ENCODE peak calls at places on chromosomes 6 and 20, in seven cellular contexts. One of them, this sample, is unnamed.

GRCh38 chr6:118523216-118523615 is 24.9 kb upstream of the PLN start:
- DNase-seq in transverse colon: no peak
- DNase-seq in omental fat pad: no peak
- DNase-seq in osteocyte: no peak
- DNase-seq in mucosa of descending colon: no peak
- DNase-seq in AG09309: no peak
- DNase-seq in nephron progenitor cell: no peak
- DNase-seq in this sample: no peak

GRCh38 chr6:84763397-84764331 is 734 bp downstream of the TBX18 start:
- DNase-seq in transverse colon: no peak
- DNase-seq in mucosa of descending colon: peak; percentile 34
- DNase-seq in osteocyte: no peak
- DNase-seq in AG09309: peak; percentile 87
- DNase-seq in omental fat pad: no peak
- DNase-seq in nephron progenitor cell: peak; percentile 62
- DNase-seq in this sample: no peak

GRCh38 chr20:25053207-25054132 is 4.5 kb downstream of the ACSS1 start:
- DNase-seq in omental fat pad: no peak
- DNase-seq in nephron progenitor cell: no peak
- DNase-seq in mucosa of descending colon: peak; percentile 23
- DNase-seq in osteocyte: no peak
- DNase-seq in AG09309: no peak
- DNase-seq in transverse colon: peak; percentile 22
- DNase-seq in this sample: no peak

GRCh38 chr6:38213275-38213674 is 393.7 kb downstream of the ZFAND3 start:
- DNase-seq in AG09309: no peak
- DNase-seq in osteocyte: no peak
- DNase-seq in nephron progenitor cell: no peak
- DNase-seq in transverse colon: peak; percentile 42
- DNase-seq in omental fat pad: no peak
- DNase-seq in mucosa of descending colon: no peak
- DNase-seq in this sample: no peak

GRCh38 chr6:72911463-72912153 is 289.7 kb downstream of the KCNQ5 start:
- DNase-seq in mucosa of descending colon: no peak
- DNase-seq in transverse colon: no peak
- DNase-seq in AG09309: peak; percentile 18
- DNase-seq in omental fat pad: no peak
- DNase-seq in nephron progenitor cell: no peak
- DNase-seq in osteocyte: no peak
- DNase-seq in this sample: no peak

GRCh38 chr20:21615617-21616080 is 89.8 kb upstream of the PAX1 start:
- DNase-seq in mucosa of descending colon: peak; percentile 59
- DNase-seq in transverse colon: peak; percentile 39
- DNase-seq in osteocyte: no peak
- DNase-seq in AG09309: peak; percentile 16
- DNase-seq in omental fat pad: no peak
- DNase-seq in nephron progenitor cell: peak; percentile 78
- DNase-seq in this sample: peak; percentile 66

GRCh38 chr20:33658510-33658909 is 3.6 kb upstream of the C20orf144 start:
- DNase-seq in transverse colon: no peak
- DNase-seq in AG09309: no peak
- DNase-seq in mucosa of descending colon: peak; percentile 23
- DNase-seq in nephron progenitor cell: no peak
- DNase-seq in osteocyte: no peak
- DNase-seq in omental fat pad: no peak
- DNase-seq in this sample: no peak

GRCh38 chr6:5335020-5335419 is 73.7 kb downstream of the FARS2 start:
- DNase-seq in AG09309: no peak
- DNase-seq in transverse colon: no peak
- DNase-seq in mucosa of descending colon: no peak
- DNase-seq in omental fat pad: no peak
- DNase-seq in osteocyte: no peak
- DNase-seq in nephron progenitor cell: no peak
- DNase-seq in this sample: no peak

DNA sequence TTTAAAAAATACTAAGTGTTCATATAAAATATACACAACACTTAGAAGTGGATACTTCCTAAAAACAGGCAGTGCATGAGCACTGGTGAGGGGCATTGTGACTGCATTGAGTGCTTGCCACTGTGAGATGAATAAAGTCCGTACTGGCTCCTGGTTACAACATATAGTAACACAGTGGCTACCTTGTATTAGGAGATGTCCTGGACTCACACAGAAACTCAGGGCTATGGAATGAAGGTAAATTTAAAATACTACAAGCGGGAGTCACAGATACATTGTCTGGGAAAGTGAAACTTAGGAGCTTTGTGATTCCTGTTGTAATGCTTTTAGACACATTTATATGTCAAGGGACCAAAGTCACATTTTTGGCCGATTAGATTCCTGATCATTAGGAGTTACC is 36.5 kb upstream of the HLA-G start:
- DNase-seq in omental fat pad: no peak
- DNase-seq in transverse colon: no peak
- DNase-seq in mucosa of descending colon: no peak
- DNase-seq in nephron progenitor cell: no peak
- DNase-seq in osteocyte: no peak
- DNase-seq in AG09309: no peak
- DNase-seq in this sample: no peak
- TF ChIP-seq CTCF in omental fat pad: no peak
- TF ChIP-seq CTCF in transverse colon: no peak
- TF ChIP-seq CTCF in mucosa of descending colon: no peak
- TF ChIP-seq CTCF in nephron progenitor cell: no peak
- TF ChIP-seq CTCF in osteocyte: no peak
- TF ChIP-seq CTCF in AG09309: no peak
- TF ChIP-seq CTCF in this sample: no peak

GRCh38 chr6:40587240-40588069 is at the start of gene LRFN2:
- DNase-seq in transverse colon: peak; percentile 76
- DNase-seq in nephron progenitor cell: peak; percentile 92
- DNase-seq in AG09309: peak; percentile 8
- DNase-seq in omental fat pad: no peak
- DNase-seq in mucosa of descending colon: peak; percentile 90
- DNase-seq in osteocyte: peak; percentile 94
- DNase-seq in this sample: peak; percentile 84
- TF ChIP-seq CTCF in transverse colon: peak; percentile 45
- TF ChIP-seq CTCF in nephron progenitor cell: peak; percentile 58
- TF ChIP-seq CTCF in AG09309: peak; percentile 41
- TF ChIP-seq CTCF in omental fat pad: no peak
- TF ChIP-seq CTCF in mucosa of descending colon: peak; percentile 50
- TF ChIP-seq CTCF in osteocyte: peak; percentile 64
- TF ChIP-seq CTCF in this sample: peak; percentile 64

DNA sequence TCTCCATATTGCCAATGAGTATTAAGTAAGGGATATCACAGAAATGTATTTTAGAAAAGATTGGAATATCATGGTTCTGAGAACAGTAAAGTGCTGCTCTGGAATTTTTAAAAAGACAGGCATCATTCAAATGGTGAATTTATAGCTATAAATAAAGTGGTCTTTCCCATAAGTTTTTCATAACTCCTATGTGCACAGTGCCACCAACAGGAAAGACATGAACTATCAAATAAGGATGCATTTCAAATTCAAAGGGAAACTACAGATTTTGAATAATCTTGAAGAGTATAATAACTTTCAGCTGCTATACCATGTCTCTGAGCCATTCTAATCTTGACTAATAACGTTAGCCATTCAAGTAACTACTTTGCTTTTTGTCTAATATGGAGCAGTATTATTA is 456.8 kb upstream of the GJE1 start:
- DNase-seq in osteocyte: no peak
- DNase-seq in AG09309: no peak
- DNase-seq in transverse colon: no peak
- DNase-seq in mucosa of descending colon: no peak
- DNase-seq in omental fat pad: no peak
- DNase-seq in nephron progenitor cell: no peak
- DNase-seq in this sample: no peak
- TF ChIP-seq CTCF in osteocyte: peak; percentile 67
- TF ChIP-seq CTCF in AG09309: peak; percentile 41
- TF ChIP-seq CTCF in transverse colon: no peak
- TF ChIP-seq CTCF in mucosa of descending colon: no peak
- TF ChIP-seq CTCF in omental fat pad: no peak
- TF ChIP-seq CTCF in nephron progenitor cell: no peak
- TF ChIP-seq CTCF in this sample: no peak

DNA sequence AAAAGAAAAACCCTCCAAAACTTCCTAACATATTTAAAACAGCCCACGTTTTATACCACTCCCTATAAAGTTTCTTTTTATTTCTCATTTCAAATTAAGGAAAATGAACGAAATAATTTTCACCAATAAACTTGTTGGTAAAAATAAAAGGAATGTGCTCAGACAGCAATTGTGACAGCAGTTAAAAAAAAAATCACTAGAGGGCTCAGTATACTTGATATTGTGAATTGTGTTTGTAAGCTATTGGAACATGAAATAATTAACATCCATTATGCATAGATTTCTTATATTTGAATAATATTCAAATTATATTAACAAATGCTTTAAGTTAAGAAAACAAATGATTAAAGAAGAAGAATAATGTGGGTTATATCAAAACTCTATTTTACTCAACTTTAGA is 105.5 kb downstream of the ASCC3 start:
- DNase-seq in omental fat pad: no peak
- DNase-seq in mucosa of descending colon: no peak
- DNase-seq in osteocyte: no peak
- DNase-seq in transverse colon: no peak
- DNase-seq in nephron progenitor cell: no peak
- DNase-seq in AG09309: no peak
- DNase-seq in this sample: no peak
- TF ChIP-seq CTCF in omental fat pad: no peak
- TF ChIP-seq CTCF in mucosa of descending colon: no peak
- TF ChIP-seq CTCF in osteocyte: peak; percentile 43
- TF ChIP-seq CTCF in transverse colon: no peak
- TF ChIP-seq CTCF in nephron progenitor cell: no peak
- TF ChIP-seq CTCF in AG09309: no peak
- TF ChIP-seq CTCF in this sample: peak; percentile 11

DNA sequence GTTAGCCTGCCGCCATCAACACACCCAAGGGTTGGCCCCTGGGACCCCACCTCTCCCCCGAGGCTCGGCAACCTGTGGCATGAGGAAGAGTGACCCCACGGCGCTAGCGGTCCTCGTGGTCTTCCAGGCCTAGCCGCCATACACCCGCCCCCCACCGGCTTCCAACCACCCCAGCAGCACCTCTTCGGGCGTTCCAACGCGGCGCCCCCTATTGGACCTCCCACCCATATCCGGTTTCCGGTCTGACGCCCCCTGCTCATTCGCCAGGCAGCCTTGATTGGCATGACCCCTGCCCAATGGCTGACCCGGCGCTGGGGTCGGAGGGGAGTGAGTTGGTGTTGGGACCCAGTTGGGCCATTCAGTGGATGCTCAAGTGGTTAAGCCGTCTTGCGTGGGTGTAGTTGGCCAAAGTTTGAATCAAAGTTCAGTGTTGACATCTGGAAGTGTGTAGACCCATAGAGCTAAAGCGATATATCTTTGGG is at the start of gene GNAS-AS1:
- DNase-seq in transverse colon: peak; percentile 81
- DNase-seq in AG09309: peak; percentile 63
- DNase-seq in mucosa of descending colon: peak; percentile 84
- DNase-seq in omental fat pad: peak; percentile 73
- DNase-seq in osteocyte: peak; percentile 93
- DNase-seq in nephron progenitor cell: peak; percentile 91
- DNase-seq in this sample: peak; percentile 86
- TF ChIP-seq CTCF in transverse colon: no peak
- TF ChIP-seq CTCF in AG09309: no peak
- TF ChIP-seq CTCF in mucosa of descending colon: no peak
- TF ChIP-seq CTCF in omental fat pad: no peak
- TF ChIP-seq CTCF in osteocyte: peak; percentile 20
- TF ChIP-seq CTCF in nephron progenitor cell: no peak
- TF ChIP-seq CTCF in this sample: no peak

DNA sequence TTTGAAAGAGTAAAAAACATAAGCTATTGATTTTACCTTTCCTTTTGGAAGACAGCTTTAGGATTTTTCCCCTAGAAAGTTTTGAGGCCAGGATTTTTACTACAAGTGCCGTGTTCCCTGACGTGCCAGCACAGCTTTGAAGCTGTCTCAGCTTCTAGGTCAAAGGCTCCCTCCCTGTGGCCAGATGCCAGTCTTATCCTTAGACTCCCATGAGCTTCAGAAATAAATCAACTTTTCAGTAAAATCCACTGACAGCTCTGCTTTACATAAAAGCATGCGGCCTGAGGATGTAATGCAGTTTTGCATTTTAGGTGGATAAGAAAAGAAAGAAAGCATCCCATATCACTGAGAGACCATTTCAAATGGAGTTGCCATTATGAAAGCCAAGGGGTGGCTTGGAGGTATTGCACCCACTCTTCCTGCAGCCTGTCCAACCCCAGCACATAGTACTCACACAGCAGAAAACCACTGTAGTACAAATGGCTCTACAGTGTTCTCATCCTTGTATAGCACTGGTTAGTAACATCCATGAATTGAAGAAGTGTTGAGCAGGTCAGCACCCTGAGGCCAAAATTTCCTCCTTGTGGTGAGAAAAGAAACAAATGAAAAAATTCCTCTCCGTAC is 15.2 kb upstream of the ATXN1 start:
- DNase-seq in AG09309: no peak
- DNase-seq in nephron progenitor cell: no peak
- DNase-seq in transverse colon: no peak
- DNase-seq in osteocyte: no peak
- DNase-seq in mucosa of descending colon: no peak
- DNase-seq in omental fat pad: no peak
- DNase-seq in this sample: no peak
- TF ChIP-seq CTCF in AG09309: no peak
- TF ChIP-seq CTCF in nephron progenitor cell: no peak
- TF ChIP-seq CTCF in transverse colon: no peak
- TF ChIP-seq CTCF in osteocyte: peak; percentile 24
- TF ChIP-seq CTCF in mucosa of descending colon: no peak
- TF ChIP-seq CTCF in omental fat pad: no peak
- TF ChIP-seq CTCF in this sample: peak; percentile 36

GRCh38 chr6:4066029-4066755 is 12.7 kb downstream of the FAM217A start:
- DNase-seq in transverse colon: no peak
- DNase-seq in nephron progenitor cell: no peak
- DNase-seq in AG09309: no peak
- DNase-seq in mucosa of descending colon: no peak
- DNase-seq in osteocyte: no peak
- DNase-seq in omental fat pad: no peak
- DNase-seq in this sample: no peak
- TF ChIP-seq CTCF in transverse colon: no peak
- TF ChIP-seq CTCF in nephron progenitor cell: no peak
- TF ChIP-seq CTCF in AG09309: no peak
- TF ChIP-seq CTCF in mucosa of descending colon: no peak
- TF ChIP-seq CTCF in osteocyte: no peak
- TF ChIP-seq CTCF in omental fat pad: no peak
- TF ChIP-seq CTCF in this sample: no peak

DNA sequence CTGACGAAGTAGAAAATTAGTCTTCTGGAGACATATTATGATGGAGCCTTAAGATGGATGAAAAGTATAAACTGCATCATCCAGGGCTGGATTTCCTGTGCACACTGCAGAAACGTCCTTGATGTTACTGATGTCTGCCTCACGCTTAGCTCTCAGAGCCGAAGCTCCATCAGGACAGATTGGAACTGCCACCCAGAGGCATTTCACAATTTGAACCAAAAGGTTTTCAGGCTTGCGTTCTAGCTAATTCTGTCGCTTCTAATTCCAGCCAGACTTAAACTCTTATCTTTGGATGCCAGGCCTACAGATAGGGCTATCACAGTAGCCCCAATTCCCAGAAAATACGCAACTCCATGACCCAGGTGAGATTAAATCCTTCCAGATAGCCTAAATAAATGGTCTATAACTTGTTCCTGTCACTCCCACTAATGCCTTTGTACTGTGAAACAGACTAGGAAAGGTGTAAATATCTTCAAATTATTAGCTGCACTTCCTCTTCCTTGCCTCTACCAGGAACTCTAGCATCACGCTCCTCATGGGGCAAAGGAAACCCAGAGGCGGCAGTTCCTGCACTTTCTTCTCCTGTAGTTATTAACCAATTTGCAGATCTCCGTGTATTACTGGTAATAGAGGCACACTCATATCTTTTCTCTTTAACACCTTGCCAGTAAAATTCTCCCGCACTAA is 634.6 kb downstream of the PRKN start:
- DNase-seq in omental fat pad: no peak
- DNase-seq in nephron progenitor cell: no peak
- DNase-seq in osteocyte: no peak
- DNase-seq in transverse colon: no peak
- DNase-seq in AG09309: no peak
- DNase-seq in mucosa of descending colon: no peak
- DNase-seq in this sample: no peak
- TF ChIP-seq CTCF in omental fat pad: no peak
- TF ChIP-seq CTCF in nephron progenitor cell: no peak
- TF ChIP-seq CTCF in osteocyte: no peak
- TF ChIP-seq CTCF in transverse colon: no peak
- TF ChIP-seq CTCF in AG09309: no peak
- TF ChIP-seq CTCF in mucosa of descending colon: no peak
- TF ChIP-seq CTCF in this sample: no peak